ENCODE peak calls at places on chromosome 21, in nine cellular contexts. P is pancreas, G is Panc1, A is A549, W is foreskin fibroblast, V is esophagus squamous epithelium, R is keratinocyte, T is HFF-Myc, B is fibroblast of lung. E is an unnamed sample.

GRCh38 chr21:16195896-16196443 is 466.2 kb downstream of the USP25 start:
- DNase-seq in B (peak), V (no peak), G (no peak), A (no peak), W (peak), T (no peak), P (no peak), R (no peak), E (no peak)

GRCh38 chr21:35226960-35227741 is 178.0 kb upstream of the RUNX1 start:
- DNase-seq in V (no peak), A (no peak), W (no peak), G (no peak), T (no peak), B (no peak), P (no peak), R (no peak), E (no peak)

GRCh38 chr21:29265690-29266479 is 32.8 kb upstream of the BACH1 start:
- DNase-seq in G (no peak), W (peak), A (no peak), R (no peak), P (no peak), V (no peak), B (no peak), T (no peak), E (no peak)

GRCh38 chr21:28154121-28154520 is 838.6 kb downstream of the LTN1 start:
- DNase-seq in W (no peak), P (no peak), B (peak), A (no peak), T (no peak), R (no peak), G (no peak), V (no peak), E (peak)

GRCh38 chr21:14677639-14678179 is 131.6 kb upstream of the SAMSN1 start:
- DNase-seq in W (no peak), B (no peak), R (no peak), V (no peak), T (no peak), G (no peak), P (no peak), A (no peak), E (no peak)

GRCh38 chr21:34693192-34693810 is 24.5 kb downstream of the CLIC6 start:
- DNase-seq in R (peak), A (peak), B (peak), W (peak), V (no peak), P (peak), G (peak), T (peak), E (peak)

GRCh38 chr21:23162213-23162946 is 2164.2 kb downstream of the NCAM2 start:
- DNase-seq in T (no peak), G (peak), B (no peak), P (no peak), V (no peak), R (no peak), W (no peak), A (no peak), E (no peak)

GRCh38 chr21:42063206-42063577 is 7.9 kb upstream of the UMODL1 start:
- DNase-seq in A (no peak), P (peak), R (no peak), W (no peak), G (no peak), B (no peak), V (no peak), T (no peak), E (no peak)

GRCh38 chr21:14527690-14528652 is 18.1 kb downstream of the SAMSN1 start:
- DNase-seq in V (no peak), G (no peak), P (no peak), B (no peak), T (no peak), A (no peak), R (no peak), W (no peak), E (no peak)

GRCh38 chr21:41477641-41478318 is 30.2 kb downstream of the TMPRSS2 start:
- DNase-seq in V (no peak), R (no peak), W (peak), T (no peak), A (no peak), G (no peak), P (peak), B (peak), E (no peak)

GRCh38 chr21:31514598-31514997 is 144.9 kb upstream of the SOD1 start:
- DNase-seq in P (peak), T (no peak), R (no peak), B (peak), G (no peak), V (no peak), A (no peak), W (no peak), E (no peak)

GRCh38 chr21:31305888-31306287 is 38.2 kb downstream of the TIAM1 start:
- DNase-seq in A (no peak), P (no peak), B (no peak), T (no peak), G (no peak), V (no peak), R (no peak), W (no peak), E (no peak)

GRCh38 chr21:34967509-34968289 is 81.4 kb downstream of the RUNX1 start:
- DNase-seq in T (no peak), G (no peak), B (no peak), R (no peak), P (no peak), A (peak), V (no peak), W (peak), E (no peak)

GRCh38 chr21:35147439-35147838 is 98.3 kb upstream of the RUNX1 start:
- DNase-seq in T (no peak), W (no peak), V (no peak), R (peak), P (no peak), G (no peak), A (no peak), B (peak), E (no peak)

GRCh38 chr21:39515684-39516083 is 63.9 kb downstream of the SH3BGR start:
- DNase-seq in R (no peak), W (no peak), P (no peak), V (no peak), B (no peak), T (no peak), G (no peak), A (no peak), E (no peak)

GRCh38 chr21:20730421-20730820 is 267.8 kb upstream of the NCAM2 start:
- DNase-seq in A (no peak), P (no peak), W (no peak), T (no peak), B (no peak), V (no peak), R (no peak), G (no peak), E (no peak)

GRCh38 chr21:15159382-15160020 is 94.7 kb upstream of the NRIP1 start:
- DNase-seq in P (no peak), R (no peak), A (no peak), G (no peak), V (no peak), T (no peak), B (peak), W (no peak), E (no peak)

DNA sequence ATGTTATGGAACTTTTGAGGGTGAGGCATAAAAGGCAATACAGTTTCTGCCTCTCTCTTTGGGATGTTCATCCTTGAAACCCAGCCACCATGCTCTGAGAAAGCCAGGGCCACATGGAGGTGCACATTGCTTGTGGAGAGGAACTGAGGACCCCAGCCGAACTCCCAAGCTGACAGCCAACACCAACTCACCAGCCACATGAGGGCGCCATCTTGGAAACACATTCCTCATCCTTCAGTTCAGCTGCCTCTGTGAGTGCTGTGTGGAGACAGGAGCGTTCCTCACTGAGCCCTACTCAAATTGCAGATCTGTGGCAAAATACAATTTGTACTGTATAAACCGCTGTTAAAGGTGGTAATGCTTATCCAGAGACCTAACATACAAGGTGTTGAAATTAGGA is 137.5 kb downstream of the GABPA start:
- DNase-seq in R (no peak), T (no peak), A (no peak), P (no peak), B (no peak), G (no peak), V (no peak), W (no peak), E (no peak)
- TF ChIP-seq CTCF in R (peak), T (peak), A (no peak), P (no peak), B (no peak), G (no peak), V (no peak), W (no peak), E (no peak)

GRCh38 chr21:37001446-37001845 is 5.1 kb upstream of the RIPPLY3 start:
- DNase-seq in W (peak), B (no peak), G (no peak), T (peak), P (no peak), V (no peak), A (no peak), R (no peak), E (no peak)

GRCh38 chr21:37005548-37006242 is 807 bp upstream of the RIPPLY3 start:
- DNase-seq in G (no peak), B (no peak), W (no peak), R (no peak), P (no peak), A (no peak), T (no peak), V (no peak), E (no peak)

GRCh38 chr21:36999131-36999898 is 7.2 kb upstream of the RIPPLY3 start:
- DNase-seq in T (no peak), V (no peak), G (no peak), R (no peak), B (no peak), W (no peak), P (no peak), A (no peak), E (no peak)

GRCh38 chr21:36994501-36995189 is 11.9 kb upstream of the RIPPLY3 start:
- DNase-seq in P (no peak), B (peak), R (no peak), V (no peak), G (no peak), A (no peak), W (peak), T (no peak), E (no peak)

DNA sequence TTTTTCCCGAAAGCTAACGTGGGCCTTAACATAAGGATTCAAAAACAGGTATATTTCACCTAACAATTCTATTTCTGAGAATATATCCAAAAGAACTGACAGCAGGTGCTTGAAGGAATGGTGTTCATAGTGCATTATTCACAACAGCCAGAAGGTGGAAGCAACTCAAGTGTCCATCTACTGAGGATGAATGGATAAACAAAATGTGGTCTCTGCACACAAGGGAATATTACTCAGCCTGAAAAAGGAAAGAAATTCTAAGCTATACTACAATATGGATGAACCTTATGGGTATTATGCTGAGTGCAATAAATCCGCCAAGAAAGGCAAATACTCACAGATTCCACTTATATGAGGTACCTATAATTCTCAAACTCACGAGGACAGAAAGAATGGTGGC is 6.1 kb upstream of the RIPPLY3 start:
- DNase-seq in G (no peak), P (no peak), R (no peak), V (no peak), W (no peak), A (no peak), T (no peak), B (no peak), E (no peak)
- TF ChIP-seq CTCF in G (no peak), P (no peak), R (no peak), V (no peak), W (no peak), A (peak), T (no peak), B (peak), E (no peak)

GRCh38 chr21:36478207-36478701 is 1.7 kb downstream of the CLDN14 start:
- DNase-seq in R (peak), A (peak), W (peak), T (no peak), G (peak), P (no peak), V (no peak), B (peak), E (peak)

GRCh38 chr21:36477559-36477958 is 2.4 kb downstream of the CLDN14 start:
- DNase-seq in T (no peak), R (no peak), P (no peak), V (no peak), B (no peak), A (no peak), W (no peak), G (no peak), E (no peak)

GRCh38 chr21:36479415-36480402 is at the start of gene CLDN14:
- DNase-seq in A (no peak), P (no peak), T (no peak), V (no peak), W (peak), G (no peak), B (peak), R (no peak), E (no peak)

GRCh38 chr21:36480618-36481017 is 696 bp upstream of the CLDN14 start:
- DNase-seq in A (no peak), B (no peak), W (no peak), V (no peak), T (no peak), G (no peak), R (no peak), P (no peak), E (no peak)

GRCh38 chr21:36478941-36479340 is 981 bp downstream of the CLDN14 start:
- DNase-seq in W (peak), A (peak), B (peak), V (no peak), R (no peak), T (no peak), P (no peak), G (no peak), E (no peak)
- TF ChIP-seq CTCF in W (peak), A (peak), B (peak), V (no peak), R (no peak), T (peak), P (no peak), G (no peak), E (peak)

DNA sequence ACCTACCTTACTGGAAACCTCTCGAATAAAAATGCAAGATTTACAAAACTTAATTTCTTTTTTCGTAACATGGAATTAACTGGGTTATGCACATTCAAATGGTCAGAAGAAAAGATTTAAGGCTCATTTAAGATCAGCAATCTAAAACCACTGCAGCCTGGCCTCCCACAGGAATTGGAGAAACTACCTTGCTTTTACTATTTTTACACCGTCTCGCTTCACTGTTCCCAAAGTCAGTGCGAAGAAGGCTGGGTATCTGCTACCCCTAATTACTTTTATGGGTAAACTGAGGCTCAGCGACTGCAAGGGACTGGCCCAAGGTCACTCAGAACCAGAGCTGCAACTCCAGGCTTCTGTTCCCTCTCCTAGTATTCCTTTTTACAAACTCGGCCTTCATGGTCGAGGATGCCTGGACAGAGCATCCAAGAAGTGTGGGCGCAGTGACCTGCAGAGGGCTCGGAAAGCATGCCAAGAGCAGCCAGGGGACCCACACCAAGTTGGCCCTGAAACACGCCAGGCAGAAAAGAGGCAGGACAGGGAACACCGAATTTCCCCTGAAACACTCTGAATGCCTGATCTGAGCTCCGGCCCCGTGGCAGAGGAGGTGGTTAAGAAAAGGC is 931 bp downstream of the PAXBP1 start:
- DNase-seq in V (no peak), T (no peak), R (no peak), B (no peak), A (no peak), P (no peak), W (peak), G (no peak), E (no peak)
- TF ChIP-seq CTCF in V (no peak), T (no peak), R (no peak), B (no peak), A (no peak), P (no peak), W (no peak), G (no peak), E (no peak)

DNA sequence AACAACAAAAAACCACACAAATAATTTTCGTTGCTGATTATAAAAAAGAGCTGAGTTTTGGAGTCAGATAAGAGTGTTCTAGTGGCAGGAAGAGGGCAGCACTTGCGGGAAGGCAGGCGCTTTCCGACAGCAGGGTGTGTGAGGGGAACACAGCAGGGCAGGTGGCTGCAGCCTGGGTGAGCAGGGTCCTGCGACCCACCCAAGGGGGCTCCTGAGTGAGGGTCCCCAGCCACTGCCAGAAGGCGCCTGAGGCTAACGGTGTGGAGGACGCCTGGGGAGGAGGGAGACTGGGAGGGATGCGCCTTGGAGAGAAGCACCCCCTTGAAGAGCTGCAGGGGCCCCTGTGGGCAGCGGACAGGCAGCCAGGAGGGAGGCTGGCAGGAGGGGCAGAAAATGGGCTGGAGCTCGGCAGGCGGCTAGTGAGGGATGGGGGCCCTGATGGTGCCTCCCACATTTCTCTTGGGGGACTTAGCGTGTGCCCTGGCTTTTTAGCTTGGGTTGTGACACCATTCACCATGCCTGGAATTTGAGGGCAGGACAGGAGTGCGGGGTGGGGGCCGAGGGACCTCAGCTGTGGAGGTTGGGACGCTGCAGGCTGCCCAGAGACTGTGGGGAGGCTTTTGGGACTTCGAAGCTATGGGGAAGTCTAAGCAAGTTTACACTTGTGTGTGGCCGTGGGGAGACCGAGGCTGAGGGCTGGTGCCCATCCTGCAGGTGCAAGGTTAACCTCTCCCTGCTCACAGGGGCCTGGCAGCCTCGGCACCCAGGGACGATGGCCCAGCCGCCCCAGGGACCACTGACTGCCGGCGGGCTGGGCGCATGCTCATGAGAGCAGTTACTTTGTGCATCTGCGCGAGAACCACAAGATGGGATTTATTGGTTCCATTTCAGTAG is 111.4 kb downstream of the SIK1 start:
- DNase-seq in B (no peak), A (no peak), V (no peak), P (no peak), R (no peak), G (no peak), W (peak), T (no peak), E (no peak)
- TF ChIP-seq CTCF in B (no peak), A (no peak), V (no peak), P (no peak), R (no peak), G (no peak), W (no peak), T (no peak), E (no peak)

DNA sequence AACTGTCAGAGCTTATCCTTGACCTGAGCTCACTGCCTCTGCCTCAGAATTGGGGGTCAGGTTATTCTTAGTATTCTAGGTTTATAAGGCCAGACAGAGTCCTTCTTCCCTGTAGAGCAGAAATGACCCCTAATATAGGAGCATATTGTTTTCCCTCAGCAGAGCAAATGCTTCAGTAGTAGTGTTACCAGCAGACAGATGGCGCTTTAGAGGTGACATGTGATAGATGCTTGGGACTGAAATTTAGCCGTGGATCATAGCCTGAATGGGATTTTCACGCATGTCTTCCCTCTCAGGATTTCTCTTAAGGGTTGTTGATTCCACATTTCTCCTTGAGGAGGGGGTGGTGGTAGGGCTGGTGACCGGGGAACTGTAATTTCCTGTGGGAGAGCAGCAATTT is 24.5 kb downstream of the ADARB1 start:
- DNase-seq in B (no peak), R (no peak), V (no peak), G (no peak), A (no peak), T (no peak), W (peak), P (no peak), E (no peak)
- TF ChIP-seq CTCF in B (peak), R (peak), V (no peak), G (peak), A (peak), T (peak), W (peak), P (no peak), E (peak)

GRCh38 chr21:38384246-38384576 is 114.1 kb downstream of the ERG start:
- DNase-seq in R (no peak), B (no peak), T (no peak), V (no peak), P (no peak), W (no peak), G (no peak), A (no peak), E (no peak)

GRCh38 chr21:38377165-38378093 is 120.6 kb downstream of the KCNJ15 start:
- DNase-seq in R (no peak), V (no peak), A (no peak), W (no peak), B (no peak), P (no peak), T (no peak), G (no peak), E (no peak)

GRCh38 chr21:38379171-38379570 is 119.1 kb downstream of the ERG start:
- DNase-seq in G (no peak), V (no peak), W (no peak), T (no peak), B (no peak), A (no peak), P (no peak), R (no peak), E (no peak)

GRCh38 chr21:38383411-38384245 is 114.6 kb downstream of the ERG start:
- DNase-seq in A (no peak), P (no peak), V (no peak), W (no peak), T (no peak), B (no peak), G (no peak), R (no peak), E (no peak)

GRCh38 chr21:38380391-38381137 is 117.7 kb downstream of the ERG start:
- DNase-seq in A (peak), V (no peak), R (no peak), P (no peak), W (peak), G (no peak), B (peak), T (no peak), E (no peak)
- TF ChIP-seq CTCF in A (peak), V (no peak), R (peak), P (no peak), W (peak), G (no peak), B (peak), T (no peak), E (no peak)

GRCh38 chr21:45329261-45330074 is 41.8 kb upstream of the POFUT2 start:
- DNase-seq in A (peak), V (no peak), P (peak), W (no peak), R (peak), G (no peak), T (no peak), B (no peak), E (no peak)

GRCh38 chr21:45331521-45332257 is 44.0 kb upstream of the POFUT2 start:
- DNase-seq in G (no peak), B (no peak), A (no peak), P (no peak), W (no peak), V (no peak), T (no peak), R (no peak), E (no peak)

GRCh38 chr21:45328198-45329087 is 40.7 kb upstream of the POFUT2 start:
- DNase-seq in V (no peak), P (no peak), R (no peak), B (no peak), T (no peak), G (no peak), W (no peak), A (no peak), E (no peak)

GRCh38 chr21:45330851-45331261 is 43.2 kb upstream of the POFUT2 start:
- DNase-seq in B (no peak), W (no peak), G (no peak), P (no peak), R (no peak), V (no peak), T (no peak), A (no peak), E (no peak)

GRCh38 chr21:45330075-45330781 is 42.5 kb upstream of the POFUT2 start:
- DNase-seq in B (peak), R (no peak), T (no peak), G (no peak), P (peak), A (peak), V (no peak), W (peak), E (peak)
- TF ChIP-seq CTCF in B (no peak), R (no peak), T (no peak), G (no peak), P (no peak), A (no peak), V (no peak), W (no peak), E (no peak)

E was measured in AG04449.